ENCODE peak calls at places on chromosome 3, in five cellular contexts. O, Z, K, S and Q are unnamed samples. For H4K20me1, the result is how much of the 10 kb centered on the place peaks cover.

GRCh38 chr3:152402698-152403456 is 134.1 kb downstream of the MBNL1 start:
- DNase-seq in S (peak), O (no peak), Z (no peak), K (no peak), Q (no peak)

GRCh38 chr3:16048435-16049318 is 125.8 kb upstream of the GALNT15 start:
- DNase-seq in Z (peak), S (no peak), K (peak), O (peak), Q (peak)

GRCh38 chr3:32285910-32286309 is 47.4 kb downstream of the CMTM8 start:
- DNase-seq in O (no peak), Z (no peak), K (no peak), S (no peak), Q (no peak)

GRCh38 chr3:159892801-159893200 is 95.8 kb upstream of the IL12A start:
- DNase-seq in K (no peak), O (no peak), S (no peak), Z (no peak), Q (no peak)

GRCh38 chr3:28050895-28051294 is 190.5 kb upstream of the CMC1 start:
- DNase-seq in K (no peak), O (no peak), S (peak), Z (no peak), Q (peak)

GRCh38 chr3:61789861-61790260 is 228.5 kb downstream of the PTPRG start:
- DNase-seq in Z (no peak), K (no peak), O (no peak), S (no peak), Q (no peak)

GRCh38 chr3:134033315-134033996 is 3.7 kb upstream of the SLCO2A1 start:
- DNase-seq in O (no peak), K (no peak), Z (no peak), S (no peak), Q (no peak)

GRCh38 chr3:99721633-99722007 is 83.2 kb downstream of the COL8A1 start:
- DNase-seq in Z (no peak), K (no peak), O (no peak), S (peak), Q (no peak)

GRCh38 chr3:148329481-148330220 is 368.1 kb upstream of the AGTR1 start:
- DNase-seq in Z (no peak), O (no peak), K (no peak), S (peak), Q (no peak)

GRCh38 chr3:64143399-64144130 is 81.7 kb downstream of the PRICKLE2 start:
- DNase-seq in Z (no peak), S (peak), K (no peak), O (no peak), Q (no peak)

GRCh38 chr3:138089091-138089490 is 26.3 kb downstream of the DZIP1L start:
- DNase-seq in K (no peak), O (no peak), Z (no peak), S (peak), Q (no peak)

GRCh38 chr3:178915365-178915764 is 156.2 kb downstream of the ZMAT3 start:
- DNase-seq in K (no peak), Z (no peak), O (no peak), S (no peak), Q (no peak)

GRCh38 chr3:151931171-151931570 is 57.7 kb downstream of the SUCNR1 start:
- DNase-seq in O (no peak), Z (no peak), K (no peak), S (no peak), Q (no peak)

GRCh38 chr3:190000187-190000860 is 120.4 kb downstream of the P3H2 start:
- DNase-seq in Z (no peak), S (no peak), O (no peak), K (no peak), Q (no peak)

GRCh38 chr3:73933585-73933984 is 308.8 kb upstream of the PDZRN3 start:
- DNase-seq in Z (no peak), O (no peak), K (no peak), S (no peak), Q (no peak)

GRCh38 chr3:188975612-188976314 is 196.0 kb upstream of the TPRG1 start:
- DNase-seq in S (no peak), O (no peak), K (no peak), Z (no peak), Q (peak)

GRCh38 chr3:58568572-58569286 is 8.5 kb downstream of the FAM107A start:
- DNase-seq in O (peak), Z (peak), K (peak), S (peak), Q (peak)

GRCh38 chr3:141486416-141486734 is 452 bp upstream of the RASA2 start:
- DNase-seq in K (no peak), S (peak), O (no peak), Z (no peak), Q (no peak)

GRCh38 chr3:105387122-105387751 is 20.5 kb downstream of the ALCAM start:
- DNase-seq in O (no peak), S (peak), Z (no peak), K (no peak), Q (no peak)

GRCh38 chr3:43017038-43017437 is 37.9 kb downstream of the GASK1A start:
- DNase-seq in Z (no peak), O (no peak), K (no peak), S (no peak), Q (no peak)

GRCh38 chr3:35664460-35664919 is 25.2 kb downstream of the ARPP21 start:
- DNase-seq in Z (peak), K (no peak), S (peak), O (peak), Q (peak)

GRCh38 chr3:144394052-144394451 is 422.4 kb downstream of the DIPK2A start:
- DNase-seq in Z (no peak), K (no peak), O (no peak), S (peak), Q (no peak)

GRCh38 chr3:72661115-72661457 is 187.2 kb downstream of the SHQ1 start:
- DNase-seq in K (peak), Z (no peak), O (no peak), S (peak), Q (no peak)

GRCh38 chr3:102510663-102511062 is 75.8 kb downstream of the ZPLD1 start:
- DNase-seq in O (no peak), K (no peak), S (peak), Z (no peak), Q (no peak)

GRCh38 chr3:20344400-20344959 is 158.5 kb upstream of the SGO1 start:
- DNase-seq in O (no peak), S (no peak), K (no peak), Z (no peak), Q (no peak)

GRCh38 chr3:21528291-21528690 is 222.7 kb downstream of the ZNF385D start:
- DNase-seq in Z (no peak), S (no peak), O (no peak), K (no peak), Q (no peak)

GRCh38 chr3:65348596-65348995 is 660.8 kb upstream of the ADAMTS9 start:
- DNase-seq in K (no peak), Z (no peak), O (no peak), S (peak), Q (no peak)

GRCh38 chr3:188671941-188672340 is 499.8 kb upstream of the TPRG1 start:
- DNase-seq in S (no peak), O (no peak), K (no peak), Z (no peak), Q (no peak)

GRCh38 chr3:68876112-68876713 is 56.1 kb downstream of the TAFA4 start:
- DNase-seq in O (peak), S (peak), Z (no peak), K (peak), Q (peak)

GRCh38 chr3:178676077-178676476 is 139.8 kb downstream of the KCNMB2 start:
- DNase-seq in Z (no peak), S (no peak), K (no peak), O (no peak), Q (no peak)

GRCh38 chr3:155334897-155335883 is 41.7 kb upstream of the STRIT1 start:
- DNase-seq in O (no peak), K (no peak), S (no peak), Z (no peak), Q (peak)

GRCh38 chr3:33426630-33427341 is 13.4 kb downstream of the UBP1 start:
- DNase-seq in S (no peak), K (no peak), Z (no peak), O (no peak), Q (no peak)
- H4K20me1 ChIP-seq in S (half or more), K (under half), Z (under half), O (half or more), Q (under half)

GRCh38 chr3:45639044-45639392 is 44.5 kb downstream of the LIMD1 start:
- DNase-seq in K (no peak), S (no peak), Z (no peak), O (no peak), Q (no peak)
- H4K20me1 ChIP-seq in K (under half), S (under half), Z (under half), O (under half), Q (under half)

GRCh38 chr3:127014536-127015281 is 31.8 kb downstream of the PLXNA1 start:
- DNase-seq in K (no peak), Z (no peak), O (no peak), S (no peak), Q (no peak)
- H4K20me1 ChIP-seq in K (under half), Z (under half), O (under half), S (under half), Q (under half)

DNA sequence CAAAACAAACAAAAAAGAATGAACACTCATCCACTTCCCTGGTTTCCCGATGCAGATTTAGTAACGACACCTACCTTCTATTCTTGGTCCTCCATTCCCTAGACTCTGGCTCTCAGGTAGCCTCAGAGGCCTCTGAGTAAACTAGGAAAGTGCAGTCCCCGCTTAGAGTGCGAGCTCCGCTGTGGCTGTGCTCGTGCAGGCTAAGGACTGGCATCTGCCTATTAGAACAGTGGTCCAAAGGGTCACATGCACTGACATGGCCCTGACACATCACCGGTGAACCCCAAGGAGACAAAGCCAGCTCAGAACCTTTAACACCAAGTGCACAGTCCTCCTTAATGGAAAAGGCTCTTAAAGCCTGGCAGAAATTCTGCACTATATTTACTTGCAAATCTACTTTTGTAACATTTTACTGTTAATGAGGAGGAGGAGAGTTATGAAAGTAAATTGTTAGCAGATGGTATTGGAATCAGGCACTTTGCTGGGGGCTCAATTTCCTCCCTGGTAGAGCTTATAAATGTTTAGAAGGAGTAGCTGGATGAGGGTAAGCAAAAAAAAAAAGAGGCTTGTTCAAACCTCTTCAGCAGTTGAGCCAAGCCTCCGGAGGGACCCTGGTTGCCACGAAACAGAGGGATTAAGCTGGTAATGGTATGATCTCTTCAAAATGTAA is 31.1 kb downstream of the VGLL4 start:
- DNase-seq in O (no peak), K (no peak), S (no peak), Z (no peak), Q (no peak)
- H4K20me1 ChIP-seq in O (half or more), K (under half), S (half or more), Z (under half), Q (half or more)

GRCh38 chr3:13399603-13400002 is 20.5 kb downstream of the NUP210 start:
- DNase-seq in Z (no peak), O (no peak), K (no peak), S (no peak), Q (no peak)
- H4K20me1 ChIP-seq in Z (under half), O (under half), K (under half), S (under half), Q (half or more)

DNA sequence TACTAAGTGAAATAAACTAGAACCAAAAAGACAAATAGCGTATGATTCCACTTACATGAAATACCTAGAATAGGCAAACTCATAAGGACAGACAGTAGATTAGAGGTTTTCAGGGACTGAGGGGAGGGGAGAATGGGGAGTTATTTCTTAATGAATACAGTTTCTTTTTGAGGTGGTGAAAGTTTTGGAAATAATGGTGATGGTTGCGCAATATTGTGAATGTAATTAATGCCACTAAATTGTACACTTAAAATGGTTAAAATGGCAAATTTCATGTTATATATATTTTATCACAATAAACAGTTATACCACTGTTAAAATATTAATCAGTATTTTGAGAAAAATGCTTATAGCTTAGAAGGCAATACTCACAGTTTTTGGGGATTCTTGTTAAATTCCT is 11.0 kb downstream of the UBE2E1 start:
- DNase-seq in O (no peak), S (no peak), K (no peak), Z (no peak), Q (no peak)
- H4K20me1 ChIP-seq in O (half or more), S (half or more), K (half or more), Z (under half), Q (under half)

GRCh38 chr3:150449169-150449721 is 41.1 kb downstream of the TSC22D2 start:
- DNase-seq in Z (no peak), O (no peak), S (peak), K (no peak), Q (no peak)
- H4K20me1 ChIP-seq in Z (under half), O (under half), S (under half), K (under half), Q (under half)

GRCh38 chr3:170367797-170368196 is 10.3 kb downstream of the SKIL start:
- DNase-seq in O (no peak), S (no peak), K (no peak), Z (no peak), Q (no peak)
- H4K20me1 ChIP-seq in O (under half), S (half or more), K (half or more), Z (under half), Q (under half)

GRCh38 chr3:49647741-49648140 is 26.4 kb upstream of the APEH start:
- DNase-seq in Z (no peak), O (no peak), S (no peak), K (no peak), Q (no peak)
- H4K20me1 ChIP-seq in Z (under half), O (under half), S (under half), K (under half), Q (under half)